ENCODE peak calls at places on chromosomes 2 and 18, in six cellular contexts. X is AG10803, N is lung, Q is pancreas, U is HCT116, H is BJ. R is an unnamed sample.
A peak's percentile ranks its signal among the peaks of the same experiment; 100 is the strongest.

GRCh38 chr2:95121495-95122196 is at the start of gene MRPS5:
- DNase-seq in X (peak; percentile 55), Q (peak; percentile 86), N (peak; percentile 88), U (peak; percentile 34), H (peak; percentile 7), R (peak; percentile 72)

GRCh38 chr2:36698978-36699377 is 2.5 kb downstream of the VIT start:
- DNase-seq in N (no peak), Q (no peak), X (peak; percentile 74), H (no peak), U (no peak), R (peak; percentile 52)

GRCh38 chr2:96089356-96090180 is 26.8 kb downstream of the ADRA2B start:
- DNase-seq in H (no peak), X (no peak), Q (peak; percentile 67), U (no peak), N (no peak), R (no peak)

GRCh38 chr2:196068271-196069209 is at the start of gene DNAH7:
- DNase-seq in N (peak; percentile 90), H (peak; percentile 24), Q (peak; percentile 90), X (peak; percentile 82), U (peak; percentile 31), R (peak; percentile 84)

GRCh38 chr2:10966056-10966455 is 54.3 kb downstream of the KCNF1 start:
- DNase-seq in H (no peak), N (no peak), Q (no peak), X (no peak), U (no peak), R (no peak)

GRCh38 chr18:13550446-13551304 is 175.7 kb downstream of the FAM210A start:
- DNase-seq in N (no peak), X (no peak), Q (no peak), H (no peak), U (no peak), R (no peak)

GRCh38 chr2:238948765-238949641 is 101.1 kb downstream of the TWIST2 start:
- DNase-seq in U (no peak), Q (no peak), H (no peak), N (peak; percentile 17), X (no peak), R (peak; percentile 39)

GRCh38 chr2:223247136-223247535 is 195.1 kb downstream of the KCNE4 start:
- DNase-seq in X (peak; percentile 51), H (no peak), N (no peak), U (peak; percentile 28), Q (no peak), R (peak; percentile 70)

GRCh38 chr2:192286093-192286701 is 91.5 kb upstream of the TMEFF2 start:
- DNase-seq in Q (no peak), U (peak; percentile 31), H (no peak), X (peak; percentile 45), N (no peak), R (peak; percentile 79)

GRCh38 chr18:65436430-65436829 is 314.4 kb upstream of the CDH7 start:
- DNase-seq in Q (no peak), U (no peak), N (no peak), H (no peak), X (no peak), R (no peak)

GRCh38 chr18:37378616-37379015 is 187.0 kb downstream of the CELF4 start:
- DNase-seq in N (no peak), U (no peak), X (no peak), Q (no peak), H (no peak), R (no peak)

GRCh38 chr18:37380546-37381110 is 185.0 kb downstream of the CELF4 start:
- DNase-seq in Q (no peak), X (no peak), U (no peak), H (no peak), N (no peak), R (no peak)

GRCh38 chr18:37375181-37375580 is 190.4 kb downstream of the CELF4 start:
- DNase-seq in Q (no peak), U (no peak), X (no peak), N (no peak), H (no peak), R (no peak)
- TF ChIP-seq CTCF in Q (no peak), U (no peak), X (no peak), N (no peak), H (no peak), R (no peak)

GRCh38 chr2:216059233-216059834 is 22.3 kb downstream of the PECR start:
- DNase-seq in Q (no peak), X (no peak), H (no peak), N (no peak), U (no peak), R (no peak)

GRCh38 chr2:216066255-216066654 is 15.4 kb downstream of the PECR start:
- DNase-seq in X (peak; percentile 56), Q (no peak), H (no peak), N (no peak), U (no peak), R (peak; percentile 78)

GRCh38 chr2:216069028-216069427 is 12.6 kb downstream of the PECR start:
- DNase-seq in X (no peak), H (no peak), Q (no peak), N (no peak), U (no peak), R (no peak)

GRCh38 chr2:216064684-216065083 is 16.9 kb downstream of the PECR start:
- DNase-seq in U (no peak), N (no peak), H (no peak), X (no peak), Q (no peak), R (no peak)

DNA sequence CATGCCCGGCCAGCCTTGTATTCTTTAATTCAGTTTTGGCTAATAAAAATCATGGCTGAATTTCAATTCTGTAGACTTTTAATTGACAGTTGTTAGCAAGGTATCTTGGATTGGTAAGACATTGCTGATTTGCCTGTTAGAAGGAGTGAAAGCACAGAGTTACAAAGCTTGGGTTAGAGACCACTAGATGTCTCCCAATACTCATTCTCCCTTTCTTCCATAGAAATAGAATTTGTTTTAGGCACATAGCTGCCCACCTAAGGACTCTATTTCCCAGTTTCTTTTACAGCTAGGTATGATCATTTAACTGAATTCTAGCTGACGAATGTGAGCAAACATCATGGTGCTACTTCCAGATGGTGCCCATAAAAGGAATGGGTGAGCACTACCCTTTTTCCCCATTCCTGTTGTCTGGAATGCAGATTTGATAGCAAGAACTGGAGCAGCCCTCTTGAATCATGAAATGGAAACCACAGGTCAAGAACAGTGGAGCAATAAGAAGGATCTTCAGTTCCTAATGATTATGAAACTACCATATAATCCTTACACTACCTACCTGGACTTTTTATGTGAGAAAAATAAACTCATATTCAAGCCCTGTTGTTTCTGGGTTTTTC is 17.5 kb downstream of the PECR start:
- DNase-seq in Q (no peak), X (peak; percentile 58), U (no peak), H (no peak), N (no peak), R (peak; percentile 9)
- TF ChIP-seq CTCF in Q (no peak), X (no peak), U (no peak), H (no peak), N (no peak), R (no peak)

GRCh38 chr2:235826791-235827190 is 332.9 kb downstream of the AGAP1 start:
- DNase-seq in N (no peak), H (no peak), Q (no peak), X (no peak), U (no peak), R (no peak)
- TF ChIP-seq CTCF in N (no peak), H (no peak), Q (no peak), X (no peak), U (no peak), R (no peak)

DNA sequence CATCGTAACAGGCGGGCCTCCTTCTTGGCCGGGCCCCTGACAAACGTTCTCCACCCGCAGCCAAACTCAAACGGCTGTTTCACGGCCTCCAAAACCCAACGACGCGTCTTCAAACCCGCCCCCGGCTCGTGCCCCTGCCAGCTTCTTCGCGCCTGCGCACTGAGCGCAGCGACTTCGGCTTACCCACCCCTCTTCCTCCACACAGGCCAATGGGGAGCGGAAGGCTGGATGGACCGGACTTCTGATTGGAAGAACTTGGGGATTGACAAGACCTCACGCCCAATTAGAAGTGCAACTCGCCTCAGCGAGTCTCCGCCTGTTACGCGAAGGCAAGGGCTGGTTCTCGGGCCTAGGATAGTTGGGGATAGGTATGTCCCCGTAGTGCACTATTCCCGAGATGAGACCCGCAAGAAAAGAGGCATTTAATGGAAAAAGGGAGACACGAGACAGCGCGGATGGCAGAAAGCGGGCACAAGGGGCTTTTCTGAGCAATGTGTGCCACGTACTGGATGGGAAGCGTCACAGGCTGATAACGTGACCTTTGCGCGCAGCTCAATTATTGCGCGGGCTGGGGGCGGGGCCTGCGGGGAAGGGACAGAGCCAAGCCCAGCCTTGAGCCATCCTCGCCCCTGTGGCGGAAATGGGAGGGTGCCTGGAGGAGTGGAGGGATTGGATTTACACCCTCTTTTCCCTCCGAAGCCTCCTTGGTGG is at the start of gene LAPTM4A:
- DNase-seq in N (peak; percentile 99), H (peak; percentile 99), X (peak; percentile 100), U (peak; percentile 100), Q (peak; percentile 99), R (peak; percentile 100)
- TF ChIP-seq CTCF in N (no peak), H (no peak), X (no peak), U (no peak), Q (no peak), R (no peak)

DNA sequence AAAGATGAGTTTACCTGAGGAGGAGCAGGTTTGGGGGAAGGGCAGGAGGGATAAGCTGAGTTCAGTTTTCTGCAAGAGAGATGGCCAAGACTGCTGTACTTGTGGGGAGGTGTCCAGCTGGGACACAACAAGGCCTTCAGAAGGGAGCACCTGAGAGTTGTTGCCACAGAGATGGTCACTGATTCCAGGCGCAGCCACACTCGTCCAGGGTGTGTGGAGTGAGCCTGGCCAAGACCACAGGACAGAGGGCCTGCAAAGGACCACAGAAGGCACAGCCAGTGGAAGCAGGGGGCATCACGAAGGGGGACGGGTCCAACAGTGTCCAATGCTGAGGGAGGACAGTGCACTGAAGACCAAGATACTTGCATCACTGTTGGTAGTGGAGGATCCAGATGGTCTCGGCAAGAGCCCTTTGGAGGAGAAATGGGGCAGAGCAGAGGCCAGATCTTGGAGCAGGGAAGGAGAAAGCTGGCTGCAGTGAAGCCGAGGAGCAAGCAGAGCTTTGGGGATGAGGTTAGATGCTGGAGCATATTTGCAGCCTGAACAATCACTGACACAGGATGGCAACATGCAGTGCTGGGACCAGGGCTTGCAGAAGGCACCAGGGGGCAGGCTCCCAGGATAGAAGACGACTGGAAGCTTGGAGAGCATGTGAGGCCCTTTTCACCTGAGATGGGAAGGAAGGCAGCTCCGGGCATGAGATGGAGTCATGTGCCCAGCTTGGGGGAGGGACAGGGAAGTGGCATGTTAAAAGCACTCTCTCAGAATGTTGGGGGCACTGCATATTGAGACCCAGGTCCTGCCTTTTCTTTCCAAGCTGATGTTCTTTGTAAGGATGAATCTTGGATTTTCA is 214.0 kb downstream of the CYP26B1 start:
- DNase-seq in U (peak; percentile 28), H (no peak), X (peak; percentile 88), N (peak; percentile 24), Q (no peak), R (peak; percentile 58)
- TF ChIP-seq CTCF in U (peak; percentile 44), H (peak; percentile 53), X (peak; percentile 64), N (no peak), Q (no peak), R (peak; percentile 45)

DNA sequence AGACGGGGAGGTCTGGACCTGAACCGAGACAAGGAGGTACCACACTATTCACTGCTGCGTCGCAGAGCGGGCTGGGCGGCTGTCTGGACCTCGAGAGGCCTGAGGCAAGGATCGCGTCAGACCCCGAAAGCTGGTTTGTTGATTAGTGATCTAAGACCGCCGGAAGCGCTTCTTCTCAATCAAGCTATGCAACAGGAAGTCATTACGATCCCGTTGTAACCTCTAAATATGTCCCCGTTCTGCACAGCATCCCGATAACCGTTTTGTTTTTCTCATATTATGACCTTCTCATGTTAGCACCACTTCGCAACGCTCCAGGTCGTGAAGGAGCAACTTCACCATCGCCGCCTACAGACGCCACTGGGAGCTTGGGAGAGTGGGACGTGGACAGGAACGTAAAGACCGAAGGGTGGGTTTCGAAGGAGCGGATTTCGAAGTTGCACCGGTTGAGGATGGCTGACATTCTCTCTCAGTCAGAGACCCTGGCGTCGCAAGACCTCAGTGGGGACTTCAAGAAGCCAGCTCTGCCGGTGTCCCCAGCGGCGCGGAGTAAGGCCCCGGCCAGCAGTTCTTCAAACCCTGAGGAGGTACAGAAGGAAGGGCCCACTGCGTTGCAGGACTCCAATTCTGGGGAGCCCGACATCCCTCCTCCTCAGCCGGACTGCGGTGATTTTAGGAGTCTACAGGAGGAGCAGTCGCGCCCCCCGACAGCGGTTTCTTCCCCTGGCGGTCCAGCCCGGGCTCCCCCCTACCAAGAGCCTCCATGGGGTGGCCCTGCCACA is at the start of the genes SLC4A1AP and SUPT7L:
- DNase-seq in U (peak; percentile 85), H (peak; percentile 44), Q (peak; percentile 67), N (peak; percentile 69), X (peak; percentile 88), R (peak; percentile 90)
- TF ChIP-seq CTCF in U (no peak), H (no peak), Q (no peak), N (no peak), X (peak; percentile 10), R (peak; percentile 4)

R was measured in cardiac fibroblast.